ENCODE peak calls at places on chromosomes 7 and 10, in four cellular contexts. S, U, C and H are unnamed samples.

GRCh38 chr7:926061-927030 is 28.1 kb downstream of the ADAP1 start:
- DNase-seq in S (no peak), U (no peak), C (peak; percentile 64), H (no peak)

GRCh38 chr7:149817301-149817771 is 20.8 kb upstream of the ZNF862 start:
- DNase-seq in S (no peak), U (peak; percentile 85), C (peak; percentile 56), H (no peak)

GRCh38 chr7:82286096-82286841 is 157.3 kb downstream of the CACNA2D1 start:
- DNase-seq in S (no peak), U (no peak), C (no peak), H (no peak)

GRCh38 chr10:4068255-4069028 is 283.4 kb upstream of the KLF6 start:
- DNase-seq in S (peak; percentile 11), U (no peak), C (no peak), H (no peak)

GRCh38 chr10:98361131-98361633 is 53.8 kb downstream of the PYROXD2 start:
- DNase-seq in S (peak; percentile 100), U (peak; percentile 99), C (peak; percentile 78), H (peak; percentile 95)

GRCh38 chr7:28293529-28293835 is 112.9 kb upstream of the JAZF1 start:
- DNase-seq in S (no peak), U (no peak), C (no peak), H (no peak)

GRCh38 chr7:15515201-15515777 is 46.5 kb downstream of the AGMO start:
- DNase-seq in S (peak; percentile 32), U (peak; percentile 65), C (no peak), H (no peak)

GRCh38 chr7:101953248-101953819 is 135.9 kb downstream of the CUX1 start:
- DNase-seq in S (peak; percentile 98), U (no peak), C (no peak), H (no peak)

GRCh38 chr7:5598769-5599371 is 175.2 kb upstream of the TNRC18 start:
- DNase-seq in S (no peak), U (peak; percentile 86), C (no peak), H (no peak)

GRCh38 chr10:46240684-46241565 is 45.9 kb upstream of the ANTXRL start:
- DNase-seq in S (no peak), U (no peak), C (peak; percentile 31), H (peak; percentile 28)

GRCh38 chr10:132396495-132397035 is 435 bp upstream of the PWWP2B start:
- DNase-seq in S (no peak), U (peak; percentile 99), C (peak; percentile 89), H (no peak)
- TF ChIP-seq CTCF in S (peak; percentile 17), U (no peak), C (peak; percentile 20), H (peak; percentile 30)

DNA sequence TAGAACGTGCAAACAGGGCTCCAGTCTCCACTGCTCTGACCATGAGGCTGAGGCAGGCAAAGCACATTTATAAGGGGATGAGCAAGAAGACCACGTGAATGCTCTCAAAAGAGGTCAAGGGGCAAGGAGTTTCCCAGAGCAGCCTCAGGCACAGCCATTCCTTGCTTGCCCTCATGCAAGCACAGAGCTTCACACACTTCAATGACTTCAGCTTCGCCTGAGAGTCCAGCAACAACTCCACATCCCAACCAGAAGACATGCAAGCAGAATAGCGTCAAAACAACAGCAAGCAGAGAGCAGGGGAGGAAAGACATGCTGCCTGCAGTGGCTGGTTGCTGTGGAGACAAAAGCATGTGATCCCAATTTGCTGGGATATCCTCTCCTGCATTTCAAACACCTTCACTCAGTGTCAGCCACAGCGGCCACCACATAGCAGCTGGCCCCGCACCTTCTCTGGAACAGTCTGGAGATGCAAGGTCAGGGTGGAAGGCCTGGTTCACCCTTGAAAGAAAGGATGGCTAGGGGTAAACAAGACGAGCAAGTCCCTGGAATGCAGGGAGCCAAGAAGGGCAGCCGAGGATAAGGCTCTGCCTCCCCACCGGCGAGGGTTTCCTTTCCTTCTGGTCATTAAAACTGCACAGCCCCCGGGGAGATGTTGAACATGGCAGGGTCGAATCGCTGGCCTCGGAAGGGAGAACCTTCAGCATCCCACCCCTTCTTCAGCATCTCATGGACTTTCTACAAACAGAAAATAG is 60.2 kb upstream of the CAMK2B start:
- DNase-seq in S (no peak), U (no peak), C (no peak), H (peak; percentile 53)
- H3K4me3 ChIP-seq in S (no peak overlapping the region), U (no peak overlapping the region), C (no peak overlapping the region), H (no peak overlapping the region)

GRCh38 chr7:24891173-24891787 is 88.7 kb downstream of the OSBPL3 start:
- DNase-seq in S (no peak), U (no peak), C (no peak), H (no peak)

GRCh38 chr7:24898691-24899090 is 81.3 kb downstream of the OSBPL3 start:
- DNase-seq in S (no peak), U (peak; percentile 71), C (no peak), H (no peak)

GRCh38 chr7:24894670-24895221 is 85.2 kb downstream of the OSBPL3 start:
- DNase-seq in S (peak; percentile 25), U (no peak), C (no peak), H (no peak)

GRCh38 chr7:24899905-24900304 is 80.1 kb downstream of the OSBPL3 start:
- DNase-seq in S (no peak), U (no peak), C (no peak), H (no peak)

DNA sequence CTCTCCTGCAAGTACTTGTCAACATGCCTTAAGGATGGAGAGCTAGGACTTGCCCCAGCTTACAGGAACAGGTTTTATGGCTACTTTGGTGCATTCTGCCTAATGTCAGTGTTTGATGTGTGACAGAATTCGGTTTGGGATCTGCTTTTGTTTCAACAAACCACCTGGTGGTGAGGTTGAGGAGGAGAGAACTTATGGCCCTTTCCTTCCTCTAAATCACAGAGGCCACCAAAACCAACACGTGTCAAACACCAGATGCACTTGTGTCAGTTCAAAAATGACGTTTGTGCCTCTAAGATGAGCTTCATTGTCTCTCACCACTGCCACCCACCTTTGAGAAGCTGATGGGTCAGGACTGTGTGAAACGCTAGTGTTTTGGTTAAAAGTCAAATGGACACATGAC is 83.9 kb downstream of the OSBPL3 start:
- DNase-seq in S (no peak), U (no peak), C (no peak), H (no peak)
- TF ChIP-seq CTCF in S (peak; percentile 12), U (no peak), C (no peak), H (no peak)

GRCh38 chr7:148379693-148380092 is 210.9 kb upstream of the C7orf33 start:
- DNase-seq in S (no peak), U (no peak), C (no peak), H (no peak)
- H3K4me3 ChIP-seq in S (no peak overlapping the region), U (no peak overlapping the region), C (no peak overlapping the region), H (no peak overlapping the region)

DNA sequence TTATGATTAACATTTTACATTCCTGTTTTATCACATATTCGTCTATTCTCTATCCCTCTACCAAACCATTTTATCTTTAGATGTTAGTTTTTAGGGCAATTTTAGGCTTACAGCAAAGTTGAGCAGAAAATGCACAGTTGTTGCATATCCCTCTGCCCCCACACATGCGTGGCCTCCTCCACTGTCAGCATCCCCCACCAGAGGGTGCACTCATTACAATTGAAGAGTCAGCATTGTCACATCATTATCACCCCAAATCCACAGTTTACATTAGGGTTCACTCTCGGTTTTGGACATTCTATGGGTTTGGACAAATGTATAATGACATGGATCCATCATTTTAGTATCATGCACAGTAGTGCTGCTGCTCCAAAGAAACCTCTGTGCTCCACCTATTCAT is 86.4 kb downstream of the WDR37 start:
- DNase-seq in S (no peak), U (peak; percentile 63), C (no peak), H (no peak)
- TF ChIP-seq CTCF in S (no peak), U (peak; percentile 19), C (no peak), H (no peak)

GRCh38 chr10:93547522-93547921 is 18.9 kb upstream of the FFAR4 start:
- DNase-seq in S (no peak), U (no peak), C (no peak), H (no peak)

GRCh38 chr10:93541402-93542357 is 24.8 kb upstream of the FFAR4 start:
- DNase-seq in S (peak; percentile 62), U (no peak), C (no peak), H (no peak)

DNA sequence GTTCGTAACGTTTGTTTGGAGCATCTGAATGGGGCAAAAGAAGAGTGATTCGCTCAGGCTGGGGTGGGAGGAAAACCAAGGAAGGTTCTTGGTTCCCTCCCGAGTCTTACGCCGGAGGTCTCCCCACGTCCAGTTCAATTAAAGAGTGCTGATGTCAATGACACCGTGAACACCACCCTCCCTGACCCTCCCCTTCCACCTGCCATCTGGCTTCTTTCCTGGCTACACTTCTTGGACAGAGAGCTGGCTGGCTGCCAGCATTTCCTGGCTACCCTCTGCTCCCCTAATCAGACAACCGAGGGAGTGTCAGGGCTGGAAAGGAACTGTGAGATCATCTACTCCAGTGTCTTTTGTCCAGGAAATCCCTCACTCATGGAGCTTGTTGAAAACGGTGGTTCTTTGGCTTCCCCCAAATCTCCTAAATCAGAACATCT is 24.1 kb upstream of the FFAR4 start:
- DNase-seq in S (peak; percentile 68), U (peak; percentile 71), C (no peak), H (no peak)
- H3K4me3 ChIP-seq in S (peak overlapping the region; percentile 49), U (peak overlapping the region; percentile 65), C (peak overlapping the region; percentile 25), H (peak overlapping the region; percentile 47)